ENCODE peak calls at places on chromosomes 13 and 19, in nine cellular contexts. W, A, Z, O, F, J, D, Y and C are unnamed samples.

GRCh38 chr13:114130708-114131580 is 1.5 kb downstream of the RASA3 start:
- DNase-seq in A (peak; percentile 85), D (peak; percentile 43), Z (peak; percentile 45), W (peak; percentile 81), F (peak; percentile 82), Y (peak; percentile 65), J (no peak), O (peak; percentile 73), C (no peak)

GRCh38 chr13:43787998-43788397 is 1.2 kb upstream of the ENOX1 start:
- DNase-seq in F (no peak), D (no peak), J (no peak), Y (no peak), O (no peak), W (peak; percentile 89), A (no peak), Z (no peak), C (peak; percentile 20)

GRCh38 chr13:86757236-86757978 is 913.8 kb upstream of the SLITRK5 start:
- DNase-seq in A (no peak), Z (no peak), D (no peak), J (no peak), O (peak; percentile 84), Y (peak; percentile 72), W (no peak), F (no peak), C (peak; percentile 36)

GRCh38 chr13:109707044-109707794 is 79.2 kb downstream of the IRS2 start:
- DNase-seq in W (no peak), Y (no peak), O (no peak), Z (no peak), D (no peak), A (no peak), J (no peak), F (no peak), C (no peak)

GRCh38 chr19:42069619-42070293 is at the start of gene GRIK5:
- DNase-seq in D (peak; percentile 67), A (no peak), F (no peak), J (no peak), Y (no peak), W (no peak), Z (no peak), O (no peak), C (peak; percentile 51)

GRCh38 chr19:30008169-30008568 is 66.1 kb downstream of the URI1 start:
- DNase-seq in J (no peak), Z (no peak), D (no peak), A (no peak), F (no peak), O (no peak), W (no peak), Y (no peak), C (no peak)

GRCh38 chr19:1122972-1123363 is 19.2 kb downstream of the GPX4 start:
- DNase-seq in Z (no peak), D (no peak), O (peak; percentile 69), F (no peak), W (peak; percentile 35), J (no peak), Y (no peak), A (peak; percentile 89), C (peak; percentile 97)

GRCh38 chr19:55622242-55622969 is 2.0 kb downstream of the ZNF784 start:
- DNase-seq in Y (no peak), D (no peak), W (no peak), A (no peak), Z (no peak), J (no peak), F (no peak), O (no peak), C (no peak)

GRCh38 chr19:33796164-33797100 is at the start of gene KCTD15:
- DNase-seq in J (no peak), Z (no peak), A (no peak), D (peak; percentile 49), Y (peak; percentile 60), O (peak; percentile 60), F (no peak), W (peak; percentile 50), C (peak; percentile 66)

GRCh38 chr19:1847684-1848398 is 442 bp downstream of the REXO1 start:
- DNase-seq in Z (no peak), A (no peak), J (no peak), W (no peak), O (peak; percentile 54), Y (peak; percentile 49), D (no peak), F (no peak), C (no peak)

GRCh38 chr19:13029893-13030292 is 34.6 kb downstream of the NFIX start:
- DNase-seq in Y (peak; percentile 57), F (no peak), A (no peak), J (no peak), D (no peak), Z (no peak), O (no peak), W (no peak), C (peak; percentile 72)

GRCh38 chr19:46357846-46358583 is 11.1 kb downstream of the PPP5C start:
- DNase-seq in J (no peak), W (no peak), F (no peak), D (no peak), Z (peak; percentile 60), A (peak; percentile 17), O (no peak), Y (no peak), C (no peak)

GRCh38 chr19:50723069-50723468 is at the start of gene CLEC11A:
- DNase-seq in F (no peak), D (no peak), W (peak; percentile 86), Z (peak; percentile 64), Y (no peak), O (no peak), A (peak; percentile 82), J (no peak), C (no peak)

GRCh38 chr13:20594276-20594675 is 27.3 kb downstream of the IFT88 start:
- DNase-seq in O (no peak), F (no peak), W (no peak), Y (no peak), A (no peak), Z (no peak), D (no peak), J (no peak), C (no peak)

GRCh38 chr13:109869312-109870237 is 83.2 kb upstream of the IRS2 start:
- DNase-seq in A (peak; percentile 87), Z (no peak), W (no peak), O (peak; percentile 34), J (no peak), F (peak; percentile 24), Y (peak; percentile 79), D (peak; percentile 22), C (peak; percentile 42)

GRCh38 chr13:87089391-87089790 is 581.8 kb upstream of the SLITRK5 start:
- DNase-seq in W (no peak), F (no peak), O (peak; percentile 27), D (no peak), A (no peak), Y (no peak), Z (peak; percentile 78), J (no peak), C (no peak)

GRCh38 chr19:57934820-57935665 is at the start of gene ZNF418:
- DNase-seq in J (no peak), F (no peak), D (peak; percentile 84), W (peak; percentile 75), O (peak; percentile 85), A (no peak), Z (no peak), Y (peak; percentile 54), C (peak; percentile 71)